ENCODE peak calls at places on chromosomes 1 and 21, in eight cellular contexts. N is EH; Q is stimulated activated CD4-positive, alpha-beta T cell treated with anti-CD3 and anti-CD28 coated beads, Interleukin-1b, Interleukin-23, amount 100 ng/mL, for 1 hour; J is Caco-2; U is GM20000; Z is midbrain; C is activated CD4-positive, alpha-beta T cell treated with anti-CD3 and anti-CD28 coated beads, Interleukin-2, amount 50 U/mL, for 48 hours; T is activated naive CD4-positive, alpha-beta T cell treated with Interleukin-2 at 50 U/mL for 16 hours. E is an unnamed sample.

GRCh38 chr1:100077525-100077924 is 55.2 kb downstream of the SASS6 start:
- DNase-seq in J (no peak), U (peak; percentile 41), N (no peak), Q (no peak), Z (peak; percentile 30), C (no peak), T (no peak), E (no peak)

GRCh38 chr1:207891148-207891547 is 19.8 kb downstream of the CD34 start:
- DNase-seq in U (no peak), T (no peak), J (no peak), Q (no peak), C (no peak), N (no peak), Z (no peak), E (no peak)

GRCh38 chr1:56547473-56547872 is 31.9 kb downstream of the PLPP3 start:
- DNase-seq in C (no peak), N (no peak), T (no peak), Z (no peak), J (no peak), U (no peak), Q (no peak), E (no peak)

GRCh38 chr1:234620272-234620711 is 10.3 kb upstream of the IRF2BP2 start:
- DNase-seq in J (no peak), Q (no peak), N (peak; percentile 61), C (no peak), Z (no peak), U (no peak), T (no peak), E (no peak)

GRCh38 chr1:117615474-117615873 is 9.6 kb downstream of the TENT5C start:
- DNase-seq in U (no peak), T (peak; percentile 39), Q (no peak), Z (no peak), C (peak; percentile 17), J (no peak), N (no peak), E (no peak)

GRCh38 chr1:233597489-233597901 is 16.4 kb upstream of the KCNK1 start:
- DNase-seq in Q (no peak), J (no peak), U (no peak), T (no peak), N (peak; percentile 14), C (no peak), Z (no peak), E (no peak)

GRCh38 chr21:42058631-42059111 is 12.4 kb upstream of the UMODL1 start:
- DNase-seq in N (no peak), U (no peak), J (no peak), T (no peak), Q (no peak), Z (no peak), C (no peak), E (no peak)

GRCh38 chr1:18945401-18945849 is 11.1 kb downstream of the IFFO2 start:
- DNase-seq in N (peak; percentile 88), Q (no peak), J (no peak), T (no peak), Z (peak; percentile 33), C (no peak), U (no peak), E (peak; percentile 78)

GRCh38 chr1:8318436-8318835 is 522 bp downstream of the SLC45A1 start:
- DNase-seq in T (no peak), C (peak; percentile 16), U (no peak), Q (no peak), J (no peak), N (peak; percentile 10), Z (no peak), E (no peak)

GRCh38 chr1:35925741-35926140 is 5.2 kb upstream of the AGO3 start:
- DNase-seq in Z (no peak), T (no peak), C (no peak), U (no peak), Q (no peak), J (no peak), N (peak; percentile 90), E (no peak)

GRCh38 chr1:8274396-8274795 is 43.5 kb upstream of the SLC45A1 start:
- DNase-seq in T (no peak), U (no peak), Q (no peak), J (no peak), C (no peak), Z (peak; percentile 9), N (no peak), E (no peak)

GRCh38 chr1:240138867-240139266 is 47.2 kb downstream of the FMN2 start:
- DNase-seq in Z (no peak), T (no peak), C (no peak), N (no peak), Q (no peak), U (no peak), J (no peak), E (no peak)

GRCh38 chr1:72704841-72705477 is 422.6 kb upstream of the NEGR1 start:
- DNase-seq in N (no peak), Z (no peak), U (no peak), C (no peak), Q (no peak), J (no peak), T (no peak), E (no peak)

GRCh38 chr1:23019851-23020625 is 770 bp downstream of the KDM1A start:
- DNase-seq in U (peak; percentile 55), Q (peak; percentile 2), N (peak; percentile 46), Z (no peak), T (peak; percentile 19), J (peak; percentile 43), C (peak; percentile 25), E (peak; percentile 90)

GRCh38 chr1:100883963-100884362 is 10.7 kb downstream of the EXTL2 start:
- DNase-seq in Z (no peak), U (no peak), C (no peak), N (peak; percentile 61), T (no peak), J (peak; percentile 4), Q (no peak), E (no peak)

GRCh38 chr1:164694505-164694904 is 135.5 kb downstream of the PBX1 start:
- DNase-seq in U (no peak), T (no peak), Z (no peak), N (no peak), Q (no peak), C (no peak), J (no peak), E (no peak)